ENCODE peak calls at places on chromosomes 6 and 20, in ten cellular contexts. L, S, E, Y, A, B, O, W, K and Q are unnamed samples.

GRCh38 chr6:167721291-167721690 is 105.4 kb upstream of the AFDN start:
- DNase-seq in L (no peak), S (peak), E (no peak), Y (no peak), A (no peak), B (no peak), O (no peak), W (no peak), K (no peak), Q (no peak)

GRCh38 chr6:43836507-43836906 is 66.5 kb downstream of the VEGFA start:
- DNase-seq in L (no peak), S (no peak), E (no peak), Y (no peak), A (no peak), B (no peak), O (peak), W (no peak), K (no peak), Q (no peak)

GRCh38 chr6:82906489-82906888 is 159.2 kb downstream of the UBE3D start:
- DNase-seq in L (no peak), S (no peak), E (no peak), Y (no peak), A (no peak), B (no peak), O (no peak), W (no peak), K (no peak), Q (no peak)

GRCh38 chr6:132334517-132334876 is 66.8 kb downstream of the MOXD1 start:
- DNase-seq in L (no peak), S (no peak), E (no peak), Y (no peak), A (no peak), B (no peak), O (no peak), W (no peak), K (no peak), Q (no peak)

GRCh38 chr6:144768676-144769599 is 483.8 kb downstream of the UTRN start:
- DNase-seq in L (no peak), S (no peak), E (no peak), Y (no peak), A (no peak), B (no peak), O (no peak), W (no peak), K (no peak), Q (no peak)

GRCh38 chr6:131041814-131042213 is 21.2 kb downstream of the EPB41L2 start:
- DNase-seq in L (no peak), S (no peak), E (no peak), Y (no peak), A (no peak), B (no peak), O (no peak), W (no peak), K (no peak), Q (no peak)

GRCh38 chr6:6915813-6916547 is 191.8 kb upstream of the RREB1 start:
- DNase-seq in L (peak), S (peak), E (peak), Y (peak), A (no peak), B (peak), O (no peak), W (no peak), K (no peak), Q (no peak)

GRCh38 chr20:21609221-21609620 is 95.4 kb upstream of the NKX2-2 start:
- DNase-seq in L (peak), S (no peak), E (peak), Y (no peak), A (no peak), B (no peak), O (no peak), W (no peak), K (no peak), Q (no peak)

GRCh38 chr6:31794866-31795615 is 511 bp downstream of the VARS1 start:
- DNase-seq in L (no peak), S (no peak), E (no peak), Y (no peak), A (no peak), B (no peak), O (no peak), W (no peak), K (peak), Q (no peak)

GRCh38 chr6:32940656-32941411 is at the start of gene HLA-DMB:
- DNase-seq in L (peak), S (peak), E (peak), Y (no peak), A (peak), B (no peak), O (peak), W (no peak), K (peak), Q (peak)
- TF ChIP-seq POLR2A in L (peak), S (peak), E (no peak), Y (peak), A (no peak), B (no peak), O (no peak), W (no peak), K (peak), Q (no peak)

DNA sequence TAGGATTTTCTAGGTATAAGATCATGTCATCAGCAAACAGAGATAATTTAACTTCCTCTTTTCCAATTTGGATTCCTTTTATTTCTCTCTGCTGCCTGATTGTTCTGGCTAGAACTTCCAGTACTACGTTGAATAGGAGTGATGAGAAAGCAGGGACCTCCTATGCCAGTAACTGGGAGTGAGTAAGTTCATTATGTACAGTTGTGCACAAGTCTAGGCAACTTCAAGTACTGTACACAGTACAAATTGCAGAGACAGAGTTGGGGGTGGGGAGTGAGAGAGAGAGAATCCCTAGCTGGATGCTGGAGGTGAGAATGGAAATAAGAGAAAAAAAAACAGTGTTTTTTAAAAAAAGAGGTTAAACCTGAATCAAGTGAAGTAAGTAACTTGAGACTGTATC is 210.2 kb downstream of the MMUT start:
- DNase-seq in L (no peak), S (no peak), E (no peak), Y (no peak), A (no peak), B (no peak), O (no peak), W (no peak), K (no peak), Q (no peak)
- TF ChIP-seq POLR2A in L (no peak), S (no peak), E (no peak), Y (no peak), A (no peak), B (no peak), O (no peak), W (no peak), K (no peak), Q (no peak)

GRCh38 chr20:18507218-18508191 is at the start of gene SEC23B:
- DNase-seq in L (peak), S (peak), E (peak), Y (peak), A (peak), B (peak), O (peak), W (peak), K (peak), Q (peak)
- TF ChIP-seq POLR2A in L (peak), S (peak), E (peak), Y (peak), A (peak), B (peak), O (peak), W (peak), K (peak), Q (peak)

DNA sequence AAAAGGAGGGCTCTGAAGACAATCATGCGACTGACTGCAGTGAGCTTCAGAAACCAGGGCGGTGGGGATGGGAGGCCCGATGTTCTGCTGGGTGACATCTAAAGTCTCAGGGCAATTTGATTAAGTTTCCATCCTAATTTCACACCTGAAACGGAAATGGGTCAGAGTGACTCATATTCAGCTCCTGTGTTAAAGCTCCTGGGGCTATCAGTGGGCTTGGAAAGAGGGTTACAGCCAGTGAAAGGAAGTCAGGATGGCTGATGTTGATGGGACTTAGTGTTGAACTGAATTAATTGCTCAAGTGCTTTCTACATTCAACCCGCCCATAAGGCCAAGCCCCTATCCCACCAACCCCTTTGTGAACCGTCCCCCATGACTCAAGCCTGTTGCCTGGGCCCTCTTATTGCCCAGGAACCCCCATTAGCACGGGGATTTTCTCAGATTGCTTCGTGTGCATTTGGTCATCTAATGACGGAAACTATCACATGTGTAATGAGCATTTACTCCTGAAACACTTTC is 47.1 kb upstream of the TBC1D7 start:
- DNase-seq in L (no peak), S (no peak), E (no peak), Y (no peak), A (no peak), B (no peak), O (no peak), W (no peak), K (peak), Q (no peak)
- TF ChIP-seq POLR2A in L (no peak), S (no peak), E (no peak), Y (no peak), A (no peak), B (no peak), O (no peak), W (no peak), K (no peak), Q (no peak)

GRCh38 chr6:159970659-159971063 is 1.8 kb downstream of the IGF2R start:
- DNase-seq in L (no peak), S (no peak), E (no peak), Y (no peak), A (no peak), B (no peak), O (no peak), W (peak), K (no peak), Q (no peak)

GRCh38 chr6:159971341-159972178 is 2.7 kb downstream of the IGF2R start:
- DNase-seq in L (no peak), S (no peak), E (no peak), Y (no peak), A (no peak), B (no peak), O (no peak), W (peak), K (no peak), Q (no peak)

GRCh38 chr6:159968295-159969203 is at the start of gene IGF2R:
- DNase-seq in L (peak), S (peak), E (peak), Y (peak), A (peak), B (peak), O (peak), W (peak), K (peak), Q (peak)

GRCh38 chr6:159969204-159969912 is 476 bp downstream of the IGF2R start:
- DNase-seq in L (peak), S (peak), E (no peak), Y (no peak), A (peak), B (peak), O (peak), W (peak), K (no peak), Q (no peak)

GRCh38 chr6:159969921-159970320 is 1.0 kb downstream of the IGF2R start:
- DNase-seq in L (peak), S (peak), E (peak), Y (peak), A (no peak), B (no peak), O (peak), W (peak), K (peak), Q (peak)
- TF ChIP-seq POLR2A in L (peak), S (peak), E (no peak), Y (no peak), A (no peak), B (no peak), O (peak), W (no peak), K (no peak), Q (no peak)

GRCh38 chr20:17657898-17658647 is 24.0 kb downstream of the RRBP1 start:
- DNase-seq in L (no peak), S (peak), E (no peak), Y (no peak), A (no peak), B (no peak), O (no peak), W (no peak), K (no peak), Q (no peak)
- TF ChIP-seq POLR2A in L (no peak), S (no peak), E (no peak), Y (no peak), A (no peak), B (no peak), O (no peak), W (no peak), K (no peak), Q (no peak)